ENCODE peak calls at places on chromosomes 11 and 22, in five cellular contexts. One of them, this sample, is unnamed.

GRCh38 chr11:7597620-7598019 is 75.7 kb downstream of the CYB5R2 start:
- DNase-seq in G401: no peak
- DNase-seq in fibroblast of the conjunctiva: no peak
- DNase-seq in Peyer's patch: peak
- DNase-seq in DMS53: peak
- DNase-seq in this sample: peak

GRCh38 chr11:71222318-71223080 is 29.9 kb downstream of the SHANK2 start:
- DNase-seq in DMS53: no peak
- DNase-seq in Peyer's patch: no peak
- DNase-seq in G401: no peak
- DNase-seq in fibroblast of the conjunctiva: no peak
- DNase-seq in this sample: no peak

GRCh38 chr11:71139516-71140205 is 112.7 kb downstream of the SHANK2 start:
- DNase-seq in Peyer's patch: no peak
- DNase-seq in G401: peak
- DNase-seq in fibroblast of the conjunctiva: no peak
- DNase-seq in DMS53: no peak
- DNase-seq in this sample: no peak

GRCh38 chr11:3609416-3610265 is 32.2 kb downstream of the ART5 start:
- DNase-seq in Peyer's patch: no peak
- DNase-seq in DMS53: peak
- DNase-seq in G401: peak
- DNase-seq in fibroblast of the conjunctiva: no peak
- DNase-seq in this sample: peak

GRCh38 chr11:78318733-78319132 is 98.9 kb downstream of the GAB2 start:
- DNase-seq in fibroblast of the conjunctiva: no peak
- DNase-seq in G401: no peak
- DNase-seq in Peyer's patch: no peak
- DNase-seq in DMS53: no peak
- DNase-seq in this sample: peak

GRCh38 chr11:100932474-100933100 is 197.0 kb downstream of the PGR start:
- DNase-seq in fibroblast of the conjunctiva: peak
- DNase-seq in Peyer's patch: no peak
- DNase-seq in G401: peak
- DNase-seq in DMS53: peak
- DNase-seq in this sample: peak

GRCh38 chr11:1055109-1055703 is 18.7 kb upstream of the MUC6 start:
- DNase-seq in Peyer's patch: no peak
- DNase-seq in G401: no peak
- DNase-seq in fibroblast of the conjunctiva: no peak
- DNase-seq in DMS53: no peak
- DNase-seq in this sample: no peak

GRCh38 chr11:29129850-29130249 is 887.0 kb downstream of the KCNA4 start:
- DNase-seq in Peyer's patch: no peak
- DNase-seq in DMS53: no peak
- DNase-seq in fibroblast of the conjunctiva: peak
- DNase-seq in G401: no peak
- DNase-seq in this sample: no peak

GRCh38 chr22:34567367-34567766 is 498.6 kb upstream of the ISX start:
- DNase-seq in G401: no peak
- DNase-seq in fibroblast of the conjunctiva: no peak
- DNase-seq in Peyer's patch: no peak
- DNase-seq in DMS53: no peak
- DNase-seq in this sample: no peak

GRCh38 chr22:27386186-27386585 is 415.4 kb downstream of the MN1 start:
- DNase-seq in DMS53: no peak
- DNase-seq in Peyer's patch: no peak
- DNase-seq in G401: no peak
- DNase-seq in fibroblast of the conjunctiva: no peak
- DNase-seq in this sample: peak

This sample was measured in NCI-H69.